ENCODE peak calls at places on chromosomes 16 and 17, in six cellular contexts. P is A549, H is IMR-90, F is K562, S is GM12878, Q is SK-N-SH. Z is an unnamed sample.

GRCh38 chr17:300881-301280 is 51.7 kb downstream of the RPH3AL start:
- DNase-seq in S (no peak), Q (no peak), H (no peak), F (no peak), P (no peak), Z (no peak)

GRCh38 chr16:78211951-78212350 is 112.5 kb downstream of the WWOX start:
- DNase-seq in P (no peak), Q (no peak), S (no peak), H (no peak), F (no peak), Z (no peak)

GRCh38 chr16:73056911-73057310 is 9.0 kb upstream of the ZFHX3 start:
- DNase-seq in H (no peak), F (no peak), Q (no peak), S (no peak), P (no peak), Z (no peak)

GRCh38 chr17:36657390-36657762 is 56.0 kb downstream of the MRM1 start:
- DNase-seq in H (no peak), F (no peak), P (no peak), S (no peak), Q (no peak), Z (no peak)

GRCh38 chr17:58330997-58331814 is 2.6 kb upstream of the TSPOAP1 start:
- DNase-seq in H (no peak), P (no peak), Q (peak), F (peak), S (no peak), Z (no peak)

GRCh38 chr16:11757671-11758545 is 15.3 kb upstream of the TXNDC11 start:
- DNase-seq in F (no peak), S (no peak), P (peak), H (peak), Q (no peak), Z (peak)

GRCh38 chr16:27248036-27248435 is 20.5 kb downstream of the NSMCE1 start:
- DNase-seq in H (no peak), P (no peak), Q (no peak), F (no peak), S (no peak), Z (no peak)

GRCh38 chr16:89217388-89218191 is at the start of gene ZNF778:
- DNase-seq in Q (peak), H (peak), S (peak), F (peak), P (peak), Z (peak)

GRCh38 chr16:10168258-10168657 is 14.0 kb downstream of the GRIN2A start:
- DNase-seq in F (no peak), H (no peak), S (no peak), P (no peak), Q (no peak), Z (no peak)

GRCh38 chr17:75549246-75550138 is 24.0 kb downstream of the LLGL2 start:
- DNase-seq in S (no peak), Q (no peak), P (peak), H (no peak), F (peak), Z (peak)

GRCh38 chr16:31421587-31421986 is 6.6 kb downstream of the COX6A2 start:
- DNase-seq in S (peak), Q (no peak), P (no peak), H (no peak), F (no peak), Z (no peak)

GRCh38 chr16:12395266-12395665 is 408.4 kb downstream of the CPPED1 start:
- DNase-seq in Q (no peak), F (no peak), S (no peak), P (no peak), H (peak), Z (no peak)

GRCh38 chr17:10875984-10876555 is 38.2 kb upstream of the PIRT start:
- DNase-seq in Q (peak), P (peak), F (peak), H (peak), S (no peak), Z (peak)

GRCh38 chr17:37440424-37440823 is 33.7 kb downstream of the TADA2A start:
- DNase-seq in Q (no peak), F (no peak), S (no peak), P (no peak), H (no peak), Z (no peak)

GRCh38 chr17:29178750-29179231 is 1.4 kb downstream of the MYO18A start:
- DNase-seq in F (no peak), S (no peak), P (peak), Q (no peak), H (no peak), Z (peak)

GRCh38 chr17:38741853-38742421 is 6.2 kb downstream of the PCGF2 start:
- DNase-seq in H (no peak), F (no peak), Q (peak), S (no peak), P (no peak), Z (no peak)

GRCh38 chr17:28416703-28417311 is 10.8 kb upstream of the SLC46A1 start:
- DNase-seq in F (peak), H (peak), S (no peak), P (peak), Q (peak), Z (peak)

GRCh38 chr16:88298882-88299745 is 83.6 kb upstream of the ZNF469 start:
- DNase-seq in Q (no peak), H (peak), S (no peak), P (no peak), F (no peak), Z (no peak)

GRCh38 chr17:76166168-76166567 is 25.1 kb upstream of the FOXJ1 start:
- DNase-seq in S (no peak), F (no peak), P (no peak), H (peak), Q (no peak), Z (no peak)

GRCh38 chr17:31687505-31688126 is 171.4 kb downstream of the COPRS start:
- DNase-seq in H (no peak), P (no peak), S (no peak), F (no peak), Q (no peak), Z (no peak)

GRCh38 chr17:30950669-30951399 is 20.0 kb upstream of the RNF135 start:
- DNase-seq in S (no peak), P (no peak), H (peak), F (no peak), Q (peak), Z (peak)

GRCh38 chr17:59696682-59697277 is 10.4 kb downstream of the PTRH2 start:
- DNase-seq in S (peak), P (no peak), F (no peak), Q (no peak), H (no peak), Z (no peak)

GRCh38 chr16:84879569-84880487 is 60.0 kb downstream of the CRISPLD2 start:
- DNase-seq in S (no peak), P (peak), H (no peak), F (peak), Q (no peak), Z (no peak)

GRCh38 chr17:67020293-67020766 is 24.0 kb upstream of the CACNG1 start:
- DNase-seq in F (no peak), Q (peak), H (no peak), S (no peak), P (no peak), Z (peak)

GRCh38 chr16:53745126-53745525 is 41.2 kb downstream of the FTO start:
- DNase-seq in P (no peak), Q (no peak), S (no peak), F (no peak), H (no peak), Z (no peak)

GRCh38 chr16:3781421-3781820 is 64.1 kb upstream of the TRAP1 start:
- DNase-seq in S (no peak), P (no peak), Q (no peak), H (no peak), F (no peak), Z (no peak)

GRCh38 chr17:82300228-82300627 is 17.2 kb downstream of the CD7 start:
- DNase-seq in H (no peak), S (no peak), P (no peak), F (no peak), Q (no peak), Z (no peak)

GRCh38 chr16:71917900-71918299 is 22.6 kb downstream of the IST1 start:
- DNase-seq in P (no peak), Q (no peak), S (no peak), H (peak), F (no peak), Z (no peak)

GRCh38 chr16:11392041-11392581 is 46.9 kb downstream of the RMI2 start:
- DNase-seq in H (no peak), Q (peak), S (no peak), P (no peak), F (no peak), Z (no peak)

GRCh38 chr17:41800601-41801373 is 11.0 kb downstream of the P3H4 start:
- DNase-seq in P (peak), H (no peak), F (peak), Q (peak), S (no peak), Z (peak)

GRCh38 chr16:48972236-48972635 is 309.4 kb downstream of the CBLN1 start:
- DNase-seq in P (no peak), Q (no peak), S (no peak), F (no peak), H (no peak), Z (no peak)

DNA sequence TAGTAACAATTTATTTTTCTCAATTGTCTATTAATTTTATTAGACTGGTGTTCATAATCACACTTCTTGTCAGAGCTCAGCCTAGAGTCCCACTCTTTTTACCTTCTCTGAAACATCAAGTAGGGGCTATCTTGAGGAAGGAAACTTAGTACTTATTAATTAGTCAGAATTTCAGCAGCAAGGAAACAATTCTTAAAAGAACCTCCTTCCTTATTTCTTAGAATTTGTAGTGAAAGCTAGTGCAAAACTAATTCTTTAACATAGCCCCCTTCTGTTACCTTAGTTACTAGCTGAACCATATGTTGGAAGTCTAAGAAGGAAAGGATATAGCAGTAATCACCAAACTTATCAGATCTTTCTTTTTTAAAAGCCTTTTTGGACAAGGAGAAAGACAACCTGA is 35.2 kb downstream of the MAP2K4 start:
- DNase-seq in S (no peak), Q (no peak), F (no peak), H (no peak), P (no peak), Z (no peak)
- TF ChIP-seq SMC3 in S (no peak), Q (no peak), F (no peak), H (no peak), P (no peak), Z (no peak)

GRCh38 chr16:57818377-57819055 is 16.2 kb upstream of the KIFC3 start:
- DNase-seq in P (no peak), F (no peak), H (no peak), S (no peak), Q (no peak), Z (no peak)

GRCh38 chr16:57814896-57815295 is 12.6 kb upstream of the KIFC3 start:
- DNase-seq in Q (no peak), S (no peak), F (no peak), H (no peak), P (no peak), Z (no peak)

GRCh38 chr16:57813466-57813865 is 11.2 kb upstream of the KIFC3 start:
- DNase-seq in S (no peak), F (no peak), P (no peak), H (no peak), Q (no peak), Z (no peak)

GRCh38 chr16:57817680-57818079 is 15.4 kb upstream of the KIFC3 start:
- DNase-seq in H (no peak), F (no peak), S (no peak), P (no peak), Q (no peak), Z (no peak)

GRCh38 chr16:57815987-57816745 is 13.9 kb upstream of the KIFC3 start:
- DNase-seq in P (peak), F (peak), H (peak), S (no peak), Q (peak), Z (no peak)
- TF ChIP-seq SMC3 in P (no peak), F (no peak), H (no peak), S (no peak), Q (no peak), Z (no peak)

DNA sequence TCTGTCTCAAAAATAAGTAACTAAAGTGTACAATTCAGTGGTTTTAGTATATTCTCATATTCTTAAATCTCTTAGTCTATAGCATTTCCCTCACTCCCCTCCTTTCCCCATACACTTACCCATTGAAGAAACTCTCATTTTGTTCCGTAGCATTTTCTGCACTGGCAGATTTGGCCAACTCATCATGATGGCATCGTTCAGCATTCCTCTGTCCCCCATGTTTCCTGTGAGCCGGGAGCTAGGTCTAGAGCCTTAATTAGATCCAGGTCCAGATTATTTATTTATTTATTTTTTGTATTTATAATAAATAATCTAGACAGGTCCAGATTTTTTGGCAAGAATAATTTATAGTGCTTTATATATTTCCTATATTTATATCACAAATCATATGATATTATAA is 31.0 kb downstream of the HEATR3 start:
- DNase-seq in F (no peak), H (peak), P (no peak), S (no peak), Q (peak), Z (no peak)
- TF ChIP-seq SMC3 in F (no peak), H (no peak), P (no peak), S (no peak), Q (no peak), Z (no peak)

GRCh38 chr17:4881761-4882555 is 17.4 kb upstream of the C17orf107 start:
- DNase-seq in P (peak), F (peak), H (peak), S (no peak), Q (peak), Z (peak)
- TF ChIP-seq SMC3 in P (peak), F (peak), H (peak), S (peak), Q (peak), Z (peak)

DNA sequence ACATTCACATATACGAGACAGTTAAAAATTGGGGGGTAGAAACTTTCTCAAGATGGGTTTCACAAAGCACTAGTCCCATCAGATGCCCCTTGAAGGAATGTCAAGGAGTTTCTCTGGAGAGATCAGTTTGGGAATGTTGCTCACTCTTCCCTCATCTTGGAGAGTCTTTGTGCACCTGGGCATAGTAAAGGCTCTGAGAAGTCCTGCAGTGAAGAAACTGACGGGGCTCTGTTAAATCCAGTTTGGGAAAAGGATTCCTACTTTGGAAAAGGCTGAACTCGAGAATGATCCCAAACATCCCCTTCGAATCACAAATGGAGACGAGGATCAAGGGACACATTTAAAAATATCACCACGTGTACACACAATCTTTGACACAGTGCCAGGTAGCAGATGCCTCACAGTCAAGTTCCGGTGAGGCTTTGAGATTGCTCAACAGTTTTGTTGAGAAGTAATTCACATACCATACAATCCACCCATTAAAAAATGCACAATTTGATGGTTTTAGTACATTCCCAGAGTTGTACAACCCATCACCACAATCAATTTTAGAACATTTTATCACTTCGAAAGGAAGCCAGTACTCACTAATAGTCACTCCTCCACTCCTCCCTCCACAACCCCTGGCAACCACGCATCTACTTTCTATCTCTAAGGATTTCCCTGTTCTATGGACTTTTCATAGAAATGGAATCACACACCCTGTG is 203.4 kb upstream of the FOXF1 start:
- DNase-seq in S (no peak), H (peak), F (no peak), Q (no peak), P (no peak), Z (no peak)
- TF ChIP-seq SMC3 in S (no peak), H (no peak), F (no peak), Q (no peak), P (no peak), Z (no peak)